ENCODE peak calls at places on chromosome 14, in nine cellular contexts. O is ovary; K is foreskin fibroblast; F is astrocyte of the spinal cord; V is fibroblast of mammary gland; H is CD8-positive, alpha-beta memory T cell; Y is AG09309; U is lower leg skin; L is skeletal muscle cell. M is an unnamed sample.

GRCh38 chr14:79412822-79413221 is 798.5 kb downstream of the DIO2 start:
- DNase-seq in V (no peak), L (no peak), K (no peak), H (no peak), Y (no peak), F (no peak), U (no peak), O (no peak), M (no peak)

GRCh38 chr14:73599494-73599893 is 7.8 kb downstream of the ACOT4 start:
- DNase-seq in Y (no peak), U (no peak), H (no peak), O (no peak), F (no peak), K (no peak), V (no peak), L (no peak), M (no peak)

GRCh38 chr14:75282166-75282547 is 3.5 kb downstream of the FOS start:
- DNase-seq in O (no peak), K (no peak), V (no peak), L (no peak), U (peak), Y (no peak), H (no peak), F (peak), M (peak)

GRCh38 chr14:66284346-66284745 is 201.8 kb upstream of the CCDC196 start:
- DNase-seq in L (peak), U (no peak), K (peak), V (peak), F (peak), Y (no peak), O (no peak), H (no peak), M (peak)

GRCh38 chr14:59377991-59378720 is 87.0 kb downstream of the GPR135 start:
- DNase-seq in Y (no peak), K (peak), L (no peak), U (no peak), F (no peak), H (no peak), O (peak), V (peak), M (no peak)

GRCh38 chr14:54735424-54735823 is 167.2 kb downstream of the GCH1 start:
- DNase-seq in V (no peak), U (no peak), Y (no peak), H (no peak), K (no peak), L (no peak), F (no peak), O (no peak), M (no peak)

GRCh38 chr14:53093206-53093605 is 59.9 kb downstream of the DDHD1 start:
- DNase-seq in V (peak), K (peak), H (no peak), U (no peak), O (no peak), F (peak), L (peak), Y (peak), M (peak)

GRCh38 chr14:102539544-102540309 is 30.2 kb upstream of the ANKRD9 start:
- DNase-seq in K (peak), H (no peak), U (no peak), L (peak), V (peak), O (peak), F (peak), Y (no peak), M (peak)

GRCh38 chr14:70468731-70469130 is 16.8 kb downstream of the ADAM21 start:
- DNase-seq in F (no peak), V (no peak), H (no peak), L (no peak), U (no peak), Y (no peak), O (no peak), K (no peak), M (no peak)

GRCh38 chr14:34628681-34629135 is 1.2 kb downstream of the SNX6 start:
- DNase-seq in O (no peak), Y (no peak), U (peak), K (peak), H (peak), F (peak), L (no peak), V (no peak), M (peak)

GRCh38 chr14:50402965-50403364 is 6.3 kb upstream of the CDKL1 start:
- DNase-seq in K (peak), H (no peak), U (no peak), F (peak), L (no peak), V (peak), Y (no peak), O (no peak), M (no peak)

GRCh38 chr14:89060191-89060590 is 235.7 kb downstream of the TTC8 start:
- DNase-seq in L (no peak), V (peak), H (no peak), K (peak), F (no peak), U (no peak), O (no peak), Y (no peak), M (peak)

GRCh38 chr14:99121027-99121875 is 150.7 kb downstream of the BCL11B start:
- DNase-seq in U (peak), V (no peak), L (no peak), Y (no peak), H (no peak), K (no peak), F (no peak), O (no peak), M (no peak)

GRCh38 chr14:92649934-92650545 is 98.4 kb downstream of the LGMN start:
- DNase-seq in L (peak), F (peak), H (no peak), Y (peak), K (peak), U (peak), O (peak), V (peak), M (peak)

GRCh38 chr14:65074449-65075155 is 27.7 kb downstream of the MAX start:
- DNase-seq in K (no peak), O (no peak), U (no peak), F (no peak), L (no peak), H (no peak), Y (no peak), V (no peak), M (peak)

GRCh38 chr14:58272589-58273372 is 25.6 kb upstream of the ARID4A start:
- DNase-seq in L (peak), O (no peak), Y (no peak), U (no peak), K (peak), H (no peak), F (peak), V (peak), M (peak)

GRCh38 chr14:68140111-68140741 is 320.6 kb downstream of the RAD51B start:
- DNase-seq in K (peak), H (no peak), F (peak), L (peak), V (peak), O (peak), U (peak), Y (peak), M (peak)

GRCh38 chr14:92317511-92317910 is 5.5 kb upstream of the SLC24A4 start:
- DNase-seq in K (peak), U (no peak), Y (no peak), O (no peak), F (no peak), L (no peak), H (no peak), V (peak), M (peak)

GRCh38 chr14:37903561-37904191 is 304.0 kb upstream of the SSTR1 start:
- DNase-seq in F (peak), K (peak), L (no peak), V (peak), O (no peak), Y (peak), U (no peak), H (peak), M (peak)

GRCh38 chr14:33786091-33786825 is 164.6 kb downstream of the EGLN3 start:
- DNase-seq in F (no peak), U (no peak), V (no peak), Y (no peak), O (no peak), H (no peak), L (no peak), K (no peak), M (no peak)

GRCh38 chr14:92352158-92352985 is 29.4 kb downstream of the SLC24A4 start:
- DNase-seq in K (peak), V (peak), Y (no peak), F (no peak), U (no peak), O (no peak), H (no peak), L (no peak), M (peak)

GRCh38 chr14:23385840-23386657 is 9.2 kb downstream of the CMTM5 start:
- DNase-seq in U (no peak), L (no peak), K (no peak), H (no peak), V (no peak), O (no peak), Y (no peak), F (no peak), M (no peak)

GRCh38 chr14:100031506-100032281 is 33.5 kb upstream of the EVL start:
- DNase-seq in U (no peak), V (peak), Y (peak), H (no peak), F (peak), L (peak), O (peak), K (peak), M (peak)

GRCh38 chr14:101193126-101193844 is 289.8 kb upstream of the RTL1 start:
- DNase-seq in V (no peak), F (no peak), O (peak), Y (no peak), H (no peak), L (no peak), U (peak), K (no peak), M (no peak)

GRCh38 chr14:106838991-106839769 is 1312.8 kb downstream of the TMEM121 start:
- DNase-seq in K (no peak), L (no peak), O (no peak), V (no peak), H (no peak), U (no peak), Y (no peak), F (no peak), M (no peak)

DNA sequence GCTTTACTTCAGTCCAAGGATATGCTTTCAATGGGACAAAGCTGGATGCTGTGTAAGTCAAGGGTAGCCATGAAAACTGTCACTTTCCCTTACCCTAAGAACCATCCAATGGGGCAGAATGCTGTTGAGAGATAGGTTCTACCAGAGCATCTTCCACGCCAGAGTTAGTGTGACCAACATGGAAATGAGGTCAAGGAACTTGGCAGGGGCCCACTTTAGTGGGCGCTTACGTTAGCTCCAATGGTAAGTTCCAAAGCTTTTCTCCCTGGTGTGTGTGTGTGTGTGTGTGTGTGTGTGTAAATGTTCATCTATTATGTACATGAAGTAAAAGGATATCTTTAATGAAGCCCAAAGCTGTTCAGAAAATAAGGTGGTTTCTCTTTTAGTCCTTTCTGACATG is 124.1 kb downstream of the GTF2A1 start:
- DNase-seq in O (no peak), L (no peak), U (no peak), K (no peak), V (peak), Y (no peak), F (no peak), H (no peak), M (no peak)
- H3K4me3 ChIP-seq in O (no peak), L (no peak), U (no peak), K (no peak), V (no peak), Y (no peak), F (no peak), H (no peak), M (no peak)

DNA sequence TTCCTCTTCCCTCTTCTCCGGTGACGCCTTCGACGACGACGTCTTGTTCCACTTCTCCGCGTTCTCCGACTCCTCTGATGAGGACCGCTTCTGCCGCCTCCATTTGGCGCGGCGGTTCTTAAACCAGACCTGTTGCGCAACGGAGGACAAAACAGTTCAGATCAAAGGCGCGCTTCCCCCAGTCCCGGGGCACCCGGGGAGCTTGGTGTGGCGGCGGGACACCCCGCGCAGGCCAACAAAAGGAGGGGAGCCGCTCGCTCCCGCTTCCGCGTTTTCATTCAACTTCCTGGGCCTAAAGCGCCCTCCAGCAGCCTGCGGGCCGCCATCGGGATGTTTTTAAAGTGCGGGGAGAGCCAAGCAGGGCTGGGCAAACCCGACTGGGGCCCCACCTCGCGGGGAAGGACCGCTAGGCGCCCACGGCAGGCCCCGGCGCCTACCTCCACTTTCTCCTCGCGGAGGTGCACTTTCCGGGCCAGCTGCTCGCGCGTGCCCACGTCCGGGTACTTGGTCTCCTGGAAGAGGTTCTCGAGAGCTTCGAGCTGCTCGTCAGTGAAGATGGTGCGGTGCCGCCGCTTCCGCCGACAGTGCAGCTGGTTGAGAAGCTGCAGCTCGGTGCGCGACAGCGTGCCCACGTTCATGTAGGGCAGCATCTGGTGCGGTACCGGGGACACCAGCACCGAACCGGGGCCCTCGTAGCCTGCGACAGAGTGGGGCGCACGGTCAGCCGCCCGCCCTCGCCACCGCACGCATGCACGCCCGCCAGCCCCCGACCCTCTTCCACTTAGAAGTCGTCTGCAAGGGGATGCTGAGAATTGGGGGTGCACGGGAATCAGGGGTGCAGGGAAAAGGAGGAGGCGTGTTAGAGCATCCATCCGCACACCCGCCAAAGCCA is 1.1 kb downstream of the GSC start:
- DNase-seq in L (no peak), U (no peak), V (peak), K (peak), O (peak), H (no peak), Y (no peak), F (no peak), M (no peak)
- H3K4me3 ChIP-seq in L (peak), U (peak), V (peak), K (peak), O (peak), H (no peak), Y (peak), F (no peak), M (peak)

DNA sequence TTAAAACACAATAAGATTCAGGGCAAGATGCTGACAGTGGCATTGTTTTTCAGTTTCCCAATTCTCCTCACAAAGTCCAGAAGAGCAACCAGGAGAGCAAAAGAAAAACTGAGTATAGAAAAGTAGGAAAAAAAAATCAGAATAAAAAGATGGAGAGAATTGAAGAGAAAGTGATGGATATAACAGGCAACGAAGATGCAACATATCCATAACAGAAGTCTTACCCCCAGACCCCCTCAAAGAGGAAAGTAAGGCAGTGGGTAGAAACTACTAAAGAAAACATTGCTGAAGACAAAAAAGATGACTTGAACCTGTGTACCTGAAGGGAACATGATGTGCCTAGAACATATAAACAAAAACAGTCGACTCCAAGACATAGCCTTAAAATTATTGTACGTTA is 10.6 kb downstream of the TCL1A start:
- DNase-seq in K (no peak), H (no peak), F (no peak), V (no peak), Y (no peak), L (no peak), O (no peak), U (no peak), M (no peak)
- H3K4me3 ChIP-seq in K (no peak), H (no peak), F (no peak), V (no peak), Y (no peak), L (no peak), O (no peak), U (no peak), M (no peak)

GRCh38 chr14:72450473-72451044 is 443.3 kb downstream of the DPF3 start:
- DNase-seq in U (no peak), H (no peak), L (no peak), K (no peak), V (no peak), F (no peak), O (no peak), Y (no peak), M (no peak)
- H3K4me3 ChIP-seq in U (no peak), H (no peak), L (no peak), K (no peak), V (no peak), F (no peak), O (no peak), Y (no peak), M (no peak)

DNA sequence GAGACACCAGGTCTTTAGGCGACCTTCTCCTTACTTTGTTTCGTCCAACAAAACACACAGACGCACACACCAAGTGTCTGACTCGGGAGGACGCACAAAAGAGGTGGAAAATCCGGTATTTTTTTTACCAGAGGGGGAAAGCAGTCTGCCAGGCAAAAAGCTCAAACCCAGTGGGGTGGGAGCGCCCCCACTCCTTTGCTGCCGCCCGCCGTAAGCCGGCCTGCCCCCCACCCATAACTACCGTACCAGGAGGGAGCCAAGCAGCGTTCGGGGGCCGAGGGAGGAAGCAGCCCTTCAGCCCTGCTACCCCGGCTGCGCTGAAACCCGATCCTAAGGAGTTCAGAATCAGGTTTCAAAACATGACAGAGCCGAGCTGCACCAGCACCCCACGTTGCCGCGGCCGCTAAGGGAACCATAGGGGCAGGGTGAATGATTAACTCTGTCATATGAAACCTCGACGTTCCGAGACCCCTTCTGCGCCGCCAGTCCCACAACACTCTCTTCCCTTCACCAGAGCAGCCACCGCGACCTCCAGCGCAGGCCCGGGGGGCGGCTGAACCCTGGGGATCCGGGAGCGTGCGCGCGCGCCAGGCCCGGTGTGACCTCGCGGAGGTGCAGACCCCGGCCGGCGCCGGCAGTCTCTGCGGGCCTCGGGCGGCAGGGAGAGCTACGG is 1.9 kb downstream of the SIX4 start:
- DNase-seq in K (peak), L (peak), Y (no peak), V (peak), U (peak), F (peak), H (peak), O (peak), M (peak)
- H3K4me3 ChIP-seq in K (peak), L (peak), Y (peak), V (peak), U (peak), F (peak), H (peak), O (peak), M (peak)

DNA sequence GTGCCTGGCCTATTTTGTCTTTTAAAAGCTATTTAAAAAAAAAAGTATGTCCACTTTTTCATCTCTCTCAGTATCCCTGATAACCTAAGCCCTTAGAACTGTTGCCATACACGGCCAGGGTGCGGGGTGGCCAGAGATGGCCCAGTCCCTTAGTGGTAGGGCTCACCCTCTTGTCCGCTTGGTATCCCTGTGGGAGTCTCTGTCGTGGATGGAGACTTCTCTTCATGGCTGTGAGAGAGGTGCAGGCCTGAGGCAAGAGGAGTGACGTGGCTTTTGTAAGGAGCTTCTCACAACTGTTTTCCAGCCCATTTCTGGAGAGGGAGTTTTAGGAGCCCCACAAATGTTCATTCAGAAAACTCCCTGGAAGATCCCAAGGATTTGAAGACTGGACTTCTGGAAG is 26.8 kb downstream of the XRCC3 start:
- DNase-seq in K (no peak), L (no peak), U (no peak), V (no peak), Y (no peak), O (no peak), F (no peak), H (no peak), M (no peak)
- H3K4me3 ChIP-seq in K (no peak), L (no peak), U (no peak), V (no peak), Y (no peak), O (no peak), F (no peak), H (no peak), M (no peak)

GRCh38 chr14:105568859-105569766 is 42.7 kb downstream of the TMEM121 start:
- DNase-seq in V (no peak), H (no peak), L (no peak), O (no peak), Y (no peak), U (no peak), K (no peak), F (no peak), M (no peak)

DNA sequence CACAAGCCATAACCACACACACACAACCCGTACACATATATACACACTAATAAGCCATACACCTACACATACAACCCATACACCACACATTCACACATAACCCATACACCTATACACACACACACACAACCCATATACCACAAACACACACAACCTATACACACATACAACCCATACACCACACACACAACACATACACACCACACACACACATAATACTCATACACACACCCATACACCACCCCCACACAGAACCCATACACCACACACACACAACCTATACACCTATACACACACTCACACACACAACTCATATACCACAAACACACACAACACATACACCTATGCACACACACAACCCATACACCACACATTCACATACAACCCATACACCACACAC is 44.1 kb downstream of the TMEM121 start:
- DNase-seq in F (no peak), U (no peak), L (no peak), K (no peak), V (no peak), H (no peak), Y (no peak), O (no peak), M (no peak)
- H3K4me3 ChIP-seq in F (no peak), U (no peak), L (no peak), K (no peak), V (no peak), H (no peak), Y (no peak), O (no peak), M (no peak)